ENCODE peak calls at places on chromosome 10, in nine cellular contexts. S is mesendoderm, D is fibroblast of lung, J is hepatocyte, I is HCT116, W is IMR-90, V is neuronal stem cell, T is mammary epithelial cell, Z is A549. M is an unnamed sample.

GRCh38 chr10:48682265-48682664 is 2.4 kb upstream of the WDFY4 start:
- DNase-seq in S (no peak), D (no peak), J (peak; percentile 4), I (no peak), W (no peak), V (no peak), T (no peak), Z (no peak), M (no peak)

GRCh38 chr10:49817845-49818244 is 55.7 kb upstream of the OGDHL start:
- DNase-seq in S (no peak), D (no peak), J (no peak), I (no peak), W (no peak), V (no peak), T (no peak), Z (no peak), M (no peak)

GRCh38 chr10:125016611-125017202 is 74.8 kb downstream of the ZRANB1 start:
- DNase-seq in S (no peak), D (peak; percentile 68), J (no peak), I (no peak), W (no peak), V (no peak), T (no peak), Z (no peak), M (no peak)

GRCh38 chr10:4498763-4499251 is 327.2 kb upstream of the AKR1E2 start:
- DNase-seq in S (no peak), D (peak; percentile 97), J (peak; percentile 67), I (no peak), W (peak; percentile 94), V (no peak), T (peak; percentile 40), Z (no peak), M (no peak)

GRCh38 chr10:119350529-119351001 is 143.2 kb downstream of the GRK5 start:
- DNase-seq in S (no peak), D (peak; percentile 37), J (no peak), I (no peak), W (peak; percentile 49), V (no peak), T (no peak), Z (no peak), M (no peak)

GRCh38 chr10:6273351-6273750 is 70.6 kb downstream of the PFKFB3 start:
- DNase-seq in S (no peak), D (no peak), J (no peak), I (no peak), W (no peak), V (no peak), T (no peak), Z (no peak), M (no peak)

GRCh38 chr10:132813560-132814468 is 27.9 kb upstream of the NKX6-2 start:
- DNase-seq in S (no peak), D (no peak), J (no peak), I (no peak), W (no peak), V (no peak), T (no peak), Z (no peak), M (no peak)

GRCh38 chr10:128978211-128978610 is 488.8 kb upstream of the MGMT start:
- DNase-seq in S (no peak), D (no peak), J (no peak), I (no peak), W (no peak), V (no peak), T (no peak), Z (no peak), M (no peak)

GRCh38 chr10:130747946-130748345 is 563.6 kb downstream of the TCERG1L start:
- DNase-seq in S (no peak), D (no peak), J (no peak), I (no peak), W (no peak), V (no peak), T (no peak), Z (no peak), M (no peak)

GRCh38 chr10:33273295-33274002 is 61.0 kb downstream of the NRP1 start:
- DNase-seq in S (no peak), D (peak; percentile 99), J (peak; percentile 42), I (no peak), W (peak; percentile 96), V (peak; percentile 21), T (peak; percentile 95), Z (peak; percentile 78), M (peak; percentile 94)

GRCh38 chr10:118922226-118922625 is 107.3 kb upstream of the NANOS1 start:
- DNase-seq in S (no peak), D (no peak), J (no peak), I (no peak), W (no peak), V (no peak), T (peak; percentile 39), Z (no peak), M (no peak)

GRCh38 chr10:85917601-85918000 is 449.0 kb downstream of the GRID1 start:
- DNase-seq in S (no peak), D (no peak), J (no peak), I (no peak), W (no peak), V (no peak), T (no peak), Z (no peak), M (no peak)
- H3K4me2 ChIP-seq in S (no peak overlapping the region), D (no peak overlapping the region), J (no peak overlapping the region), I (no peak overlapping the region), W (no peak overlapping the region), V (no peak overlapping the region), T (no peak overlapping the region), Z (no peak overlapping the region), M (no peak overlapping the region)

DNA sequence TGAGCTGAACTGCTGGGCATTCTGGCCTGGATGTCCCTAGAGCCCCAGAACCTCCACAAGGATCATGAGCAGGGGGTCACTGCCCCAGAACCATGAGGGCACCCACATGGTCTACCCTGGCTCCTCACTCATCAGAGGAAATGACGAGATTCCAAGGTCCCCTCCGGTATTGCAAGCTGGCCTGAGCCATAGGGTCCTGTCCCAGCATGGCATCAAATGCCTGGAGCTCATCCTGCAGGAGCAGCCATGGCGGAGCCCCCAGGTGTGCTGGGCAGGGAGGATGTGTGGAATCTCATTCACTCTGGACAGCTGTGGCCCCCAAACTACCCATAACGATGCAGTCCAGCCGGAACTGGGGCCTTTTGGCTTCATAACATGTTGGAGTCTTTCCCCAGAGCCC is 66.6 kb upstream of the ANTXRL start:
- DNase-seq in S (no peak), D (no peak), J (no peak), I (no peak), W (no peak), V (no peak), T (no peak), Z (no peak), M (no peak)
- H3K4me2 ChIP-seq in S (no peak overlapping the region), D (no peak overlapping the region), J (no peak overlapping the region), I (no peak overlapping the region), W (no peak overlapping the region), V (no peak overlapping the region), T (no peak overlapping the region), Z (no peak overlapping the region), M (no peak overlapping the region)

DNA sequence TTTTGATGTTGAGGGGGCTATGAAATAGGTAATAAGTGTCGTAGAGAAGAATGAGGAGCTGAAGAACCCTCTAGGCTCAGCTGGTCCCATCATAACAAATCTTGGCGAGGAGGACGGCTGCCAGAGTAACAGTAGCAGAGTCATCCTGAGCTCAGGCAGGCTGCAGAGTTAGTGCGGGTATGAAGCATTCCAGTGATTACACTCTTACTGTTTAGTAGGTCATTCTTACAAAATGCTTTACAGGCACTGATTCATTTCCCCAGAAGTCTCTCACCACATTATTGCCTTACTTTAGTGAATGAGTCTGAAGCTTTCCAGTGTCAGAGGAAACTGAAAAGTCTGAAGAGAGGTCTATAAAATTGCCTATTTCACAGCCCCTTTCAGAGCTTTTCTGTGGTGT is 43.9 kb upstream of the GPR158 start:
- DNase-seq in S (no peak), D (no peak), J (no peak), I (no peak), W (peak; percentile 36), V (no peak), T (peak; percentile 27), Z (no peak), M (no peak)
- H3K4me2 ChIP-seq in S (no peak overlapping the region), D (no peak overlapping the region), J (no peak overlapping the region), I (no peak overlapping the region), W (no peak overlapping the region), V (no peak overlapping the region), T (no peak overlapping the region), Z (no peak overlapping the region), M (no peak overlapping the region)

GRCh38 chr10:28113202-28113601 is 114.3 kb upstream of the ODAD2 start:
- DNase-seq in S (no peak), D (no peak), J (no peak), I (no peak), W (no peak), V (no peak), T (no peak), Z (no peak), M (no peak)

DNA sequence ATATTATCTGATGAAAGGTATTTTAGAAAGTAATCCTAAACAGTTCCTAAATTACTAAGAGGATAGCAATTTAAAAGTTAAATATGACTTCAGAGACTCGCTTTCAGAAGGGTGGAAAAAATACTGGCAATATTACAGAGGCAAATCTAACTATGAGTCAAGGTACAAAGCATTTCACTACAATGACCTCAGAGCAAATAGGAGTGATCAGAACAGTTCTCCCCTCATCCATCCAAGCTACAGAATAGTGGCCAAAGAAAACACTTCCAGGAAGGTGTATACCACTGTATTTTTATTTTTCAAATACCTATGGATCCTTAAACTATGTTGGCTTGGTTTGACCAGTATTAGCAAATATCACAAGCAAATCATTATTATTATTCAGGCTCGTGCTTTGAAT is 112.8 kb upstream of the ODAD2 start:
- DNase-seq in S (no peak), D (peak; percentile 57), J (no peak), I (peak; percentile 74), W (peak; percentile 83), V (no peak), T (peak; percentile 27), Z (no peak), M (no peak)
- H3K4me2 ChIP-seq in S (no peak overlapping the region), D (no peak overlapping the region), J (no peak overlapping the region), I (peak overlapping the region; percentile 54), W (peak overlapping the region; percentile 28), V (no peak overlapping the region), T (no peak overlapping the region), Z (no peak overlapping the region), M (no peak overlapping the region)

GRCh38 chr10:61130366-61130765 is 186.4 kb upstream of the RHOBTB1 start:
- DNase-seq in S (no peak), D (peak; percentile 13), J (no peak), I (no peak), W (peak; percentile 76), V (no peak), T (no peak), Z (no peak), M (no peak)
- H3K4me2 ChIP-seq in S (no peak overlapping the region), D (no peak overlapping the region), J (no peak overlapping the region), I (no peak overlapping the region), W (peak overlapping the region; percentile 43), V (no peak overlapping the region), T (no peak overlapping the region), Z (no peak overlapping the region), M (no peak overlapping the region)